ENCODE peak calls at places on chromosomes 11 and 22, in seven cellular contexts. B is lower leg skin, J is progenitor cell of endocrine pancreas, R is brain microvascular endothelial cell, F is stomach, C is BE2C, T is WTC11. W is an unnamed sample.

GRCh38 chr11:45651841-45652745 is 13.3 kb downstream of the CHST1 start:
- DNase-seq in B (peak), C (no peak), F (no peak), J (no peak), R (no peak), T (no peak), W (no peak)

GRCh38 chr11:120994460-120994859 is 29.4 kb upstream of the TBCEL start:
- DNase-seq in R (no peak), B (no peak), T (no peak), F (no peak), J (no peak), C (no peak), W (no peak)

GRCh38 chr11:115134886-115135285 is 369.3 kb downstream of the CADM1 start:
- DNase-seq in B (no peak), F (no peak), J (no peak), R (no peak), T (no peak), C (no peak), W (no peak)

GRCh38 chr11:128837627-128838026 is 29.5 kb downstream of the KCNJ1 start:
- DNase-seq in F (no peak), C (no peak), J (no peak), T (no peak), R (no peak), B (no peak), W (peak)

GRCh38 chr11:72439455-72439854 is 5.1 kb upstream of the CLPB start:
- DNase-seq in F (no peak), T (no peak), R (peak), J (no peak), B (no peak), C (no peak), W (no peak)

GRCh38 chr11:36577859-36578258 is 10.1 kb downstream of the RAG1 start:
- DNase-seq in F (no peak), B (no peak), C (no peak), J (no peak), R (no peak), T (no peak), W (no peak)

GRCh38 chr11:71311176-71311925 is 59.0 kb upstream of the SHANK2 start:
- DNase-seq in J (no peak), C (no peak), B (peak), R (no peak), F (peak), T (no peak), W (no peak)

GRCh38 chr22:35728639-35729308 is 11.1 kb downstream of the APOL5 start:
- DNase-seq in F (peak), B (no peak), C (no peak), R (no peak), J (no peak), T (no peak), W (no peak)

GRCh38 chr11:69864589-69864929 is 45.3 kb upstream of the FGF3 start:
- DNase-seq in R (no peak), C (no peak), T (no peak), F (no peak), B (no peak), J (no peak), W (no peak)

GRCh38 chr22:18955696-18956095 is 19.6 kb upstream of the PRODH start:
- DNase-seq in T (no peak), F (no peak), R (no peak), C (no peak), B (no peak), J (no peak), W (no peak)

GRCh38 chr11:36840378-36840777 is 242.3 kb upstream of the RAG2 start:
- DNase-seq in R (no peak), C (no peak), B (no peak), T (no peak), F (no peak), J (no peak), W (no peak)

GRCh38 chr11:6559375-6559774 is 44.0 kb downstream of the RRP8 start:
- DNase-seq in F (no peak), J (no peak), C (no peak), R (no peak), B (no peak), T (no peak), W (no peak)

GRCh38 chr22:48347311-48347710 is 1480.4 kb downstream of the BRD1 start:
- DNase-seq in R (no peak), J (no peak), T (no peak), B (no peak), C (no peak), F (no peak), W (no peak)

GRCh38 chr11:69940246-69940610 is 121.0 kb upstream of the FGF3 start:
- DNase-seq in B (no peak), R (no peak), J (no peak), T (peak), C (no peak), F (no peak), W (no peak)

GRCh38 chr11:57763568-57763967 is 2.0 kb downstream of the CTNND1 start:
- DNase-seq in T (no peak), C (no peak), J (no peak), R (peak), B (no peak), F (no peak), W (no peak)

GRCh38 chr11:43687120-43687791 is 6.7 kb downstream of the HSD17B12 start:
- DNase-seq in F (peak), J (no peak), T (no peak), B (no peak), R (peak), C (no peak), W (no peak)

GRCh38 chr22:39924286-39924685 is 23.4 kb downstream of the GRAP2 start:
- DNase-seq in C (no peak), R (no peak), F (no peak), T (no peak), J (no peak), B (no peak), W (peak)
- TF ChIP-seq CTCF in C (no peak), R (no peak), F (no peak), T (no peak), J (no peak), B (no peak), W (no peak)

DNA sequence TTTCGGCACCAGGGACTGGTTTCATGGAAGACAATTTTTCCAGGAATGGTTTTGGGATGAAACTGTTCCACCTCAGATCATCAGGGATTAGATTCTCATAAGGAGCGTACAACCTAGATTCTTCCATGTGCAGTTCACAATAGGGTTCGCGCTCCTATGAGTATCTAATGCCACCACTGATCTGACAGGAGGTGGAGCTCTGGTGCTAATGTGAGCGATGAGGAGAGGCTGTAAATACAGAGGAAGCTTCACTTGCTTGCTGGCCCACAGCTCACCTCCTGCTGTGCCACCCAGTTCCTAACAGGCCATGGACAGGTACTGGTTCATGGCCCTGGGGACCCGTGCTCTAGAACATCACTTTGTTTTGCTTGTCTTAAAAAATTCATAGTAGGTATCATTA is 41.8 kb upstream of the AMPD3 start:
- DNase-seq in C (peak), T (no peak), B (peak), J (no peak), R (peak), F (no peak), W (peak)
- TF ChIP-seq CTCF in C (peak), T (no peak), B (no peak), J (no peak), R (peak), F (peak), W (peak)

GRCh38 chr22:31096637-31097274 is 10.6 kb downstream of the SELENOM start:
- DNase-seq in T (peak), B (no peak), C (no peak), R (no peak), F (no peak), J (no peak), W (no peak)
- TF ChIP-seq CTCF in T (no peak), B (no peak), C (no peak), R (no peak), F (no peak), J (no peak), W (no peak)

DNA sequence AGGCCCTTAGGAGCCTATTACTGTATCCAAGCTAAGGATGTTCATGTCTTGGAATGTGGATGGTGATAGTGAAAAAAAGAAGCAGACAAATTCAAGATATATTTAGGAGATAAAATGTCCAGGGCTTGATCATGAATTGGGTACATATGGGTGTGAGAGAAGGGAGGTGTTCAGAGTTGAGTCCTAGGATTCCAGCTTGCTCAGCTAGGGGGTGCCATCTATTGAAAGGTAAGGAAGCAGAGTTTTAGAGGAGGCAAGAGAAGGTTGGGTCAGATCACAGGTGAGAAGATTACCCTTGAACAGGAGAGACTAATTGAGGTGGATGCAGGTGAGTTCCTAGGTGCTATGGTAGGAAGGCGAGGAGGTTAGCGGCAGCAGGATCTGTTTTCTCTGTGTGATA is 60.5 kb downstream of the GRAMD1B start:
- DNase-seq in B (no peak), T (no peak), F (no peak), J (no peak), C (no peak), R (no peak), W (no peak)
- TF ChIP-seq CTCF in B (no peak), T (no peak), F (no peak), J (no peak), C (peak), R (peak), W (no peak)

DNA sequence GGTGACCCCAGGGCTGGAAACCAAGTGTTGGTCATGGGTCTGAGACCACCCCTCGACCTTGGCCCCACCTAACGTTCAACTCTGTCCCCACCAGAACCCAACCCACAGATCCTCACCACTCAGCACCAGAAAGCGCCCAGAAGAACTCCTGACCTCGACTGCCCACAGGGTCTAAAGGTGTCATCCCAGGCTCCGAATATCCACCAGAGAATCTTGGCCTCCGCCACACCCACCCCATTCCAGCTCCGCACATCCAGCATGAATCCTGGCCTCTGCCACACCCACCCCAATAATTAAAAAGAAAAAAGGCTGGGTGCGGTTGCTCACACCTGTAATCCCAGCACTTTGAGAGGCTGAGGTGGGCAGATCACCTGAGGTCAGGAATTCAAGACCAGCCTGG is 1.3 kb downstream of the CERK start:
- DNase-seq in F (no peak), C (no peak), B (no peak), R (no peak), T (no peak), J (no peak), W (no peak)
- TF ChIP-seq CTCF in F (no peak), C (no peak), B (no peak), R (no peak), T (no peak), J (no peak), W (no peak)

DNA sequence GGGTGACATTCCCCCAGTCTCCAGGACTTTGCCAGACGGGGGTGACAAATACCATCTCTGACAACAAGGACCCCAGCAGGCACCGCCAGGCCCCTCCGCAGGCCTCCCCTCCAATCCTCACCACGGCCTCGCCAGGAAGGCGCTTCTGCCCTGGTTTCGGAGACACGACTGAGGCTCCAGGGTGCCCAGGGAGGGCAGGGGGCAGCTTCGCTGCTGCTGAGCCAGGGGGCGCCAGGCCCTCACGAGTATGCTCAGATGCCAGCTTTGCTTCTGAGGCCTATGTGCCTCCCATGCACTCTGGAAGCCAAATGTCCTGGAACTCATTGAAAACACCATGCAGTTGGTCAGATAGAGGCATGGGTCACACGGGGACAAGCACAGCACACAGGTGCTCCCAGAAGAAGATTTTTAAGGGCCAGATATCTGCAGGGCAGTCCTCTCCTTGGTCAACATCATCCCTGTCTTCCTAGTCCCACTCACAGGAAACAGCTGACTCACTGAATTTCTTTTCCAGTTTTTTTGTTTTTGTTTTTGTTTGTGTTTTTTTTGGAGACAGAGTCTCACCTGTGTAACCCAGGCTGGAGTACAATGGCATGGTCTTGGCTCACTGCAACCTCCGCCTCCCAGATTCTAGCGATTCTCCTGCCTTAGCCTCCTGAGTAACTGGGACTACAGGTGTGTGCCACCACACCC is 19.9 kb downstream of the BID start:
- DNase-seq in C (no peak), T (peak), J (no peak), R (no peak), F (no peak), B (no peak), W (peak)
- TF ChIP-seq CTCF in C (peak), T (peak), J (no peak), R (peak), F (no peak), B (no peak), W (peak)

GRCh38 chr11:66851698-66852465 is 5.0 kb upstream of the LRFN4 start:
- DNase-seq in R (no peak), F (no peak), J (no peak), B (no peak), T (peak), C (peak), W (peak)
- TF ChIP-seq CTCF in R (peak), F (no peak), J (peak), B (no peak), T (peak), C (peak), W (peak)

DNA sequence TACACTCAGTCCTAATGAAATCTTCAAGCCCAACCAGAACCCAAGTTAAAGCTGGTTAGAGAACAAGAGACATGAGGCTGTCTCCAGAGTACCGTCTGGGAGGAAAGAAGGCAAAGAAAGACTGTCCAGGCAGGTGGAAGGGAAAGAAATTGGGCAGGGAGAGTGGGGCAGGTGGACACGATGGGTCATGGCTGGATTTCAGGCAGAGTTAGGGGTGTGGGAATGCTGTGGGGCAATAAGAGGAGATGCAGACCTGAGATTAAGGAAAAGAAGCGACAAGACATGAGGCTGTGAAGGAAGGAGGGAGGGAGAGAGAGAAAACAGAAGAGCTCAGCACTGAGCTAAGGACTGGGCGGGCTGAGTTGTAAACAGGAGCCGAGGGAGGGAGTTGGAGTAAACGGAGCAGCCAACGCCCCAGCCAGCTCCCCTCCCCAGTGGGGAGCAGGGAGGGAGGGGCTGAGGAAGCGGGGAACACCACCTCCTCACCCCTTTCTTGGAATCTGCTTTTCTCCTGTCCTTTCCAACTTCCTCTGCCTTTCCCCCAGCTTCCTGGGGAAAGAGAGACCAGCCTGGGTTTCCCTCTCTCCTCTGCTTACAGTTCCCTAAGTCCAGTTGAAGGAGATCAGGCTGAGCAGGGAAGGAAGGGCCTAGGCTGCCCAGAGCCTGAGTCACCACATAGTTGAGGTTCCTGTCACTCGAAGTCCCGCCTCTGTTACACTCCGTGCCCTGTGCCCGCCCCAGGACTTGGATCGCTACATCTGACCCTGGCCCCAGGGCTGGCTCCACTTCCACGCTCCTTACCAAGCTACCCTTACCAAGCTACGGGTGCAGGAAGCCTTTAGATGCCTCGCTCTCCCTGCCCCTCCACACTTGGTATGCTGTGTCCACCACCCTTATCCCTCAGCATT is 6.6 kb upstream of the AHNAK start:
- DNase-seq in T (peak), R (peak), J (no peak), B (peak), F (peak), C (no peak), W (peak)
- TF ChIP-seq CTCF in T (no peak), R (no peak), J (no peak), B (no peak), F (no peak), C (no peak), W (no peak)

GRCh38 chr11:47186937-47187681 is 875 bp upstream of the PACSIN3 start:
- DNase-seq in R (peak), F (peak), B (no peak), C (peak), J (peak), T (peak), W (peak)
- TF ChIP-seq CTCF in R (no peak), F (no peak), B (no peak), C (no peak), J (peak), T (no peak), W (no peak)

GRCh38 chr22:32620992-32621391 is 146.4 kb downstream of the FBXO7 start:
- DNase-seq in R (no peak), F (no peak), C (no peak), J (no peak), T (no peak), B (no peak), W (no peak)
- TF ChIP-seq CTCF in R (no peak), F (peak), C (no peak), J (peak), T (no peak), B (no peak), W (no peak)

W was measured in activated CD8-positive, alpha-beta T cell treated with anti-CD3 and anti-CD28 coated beads for 36 hours.